ENCODE peak calls at places on chromosomes 16 and 17, in seven cellular contexts. W is pons; F is RPMI7951; J is CD4-positive, alpha-beta T cell; T is lower leg skin; R is left ventricle myocardium inferior; K is COR-L47. P is an unnamed sample.

GRCh38 chr17:38730526-38731379 is 612 bp downstream of the CISD3 start:
- DNase-seq in W (no peak), F (peak), J (no peak), T (peak), R (peak), K (peak), P (peak)

GRCh38 chr17:62653831-62654829 is 26.7 kb downstream of the MRC2 start:
- DNase-seq in W (no peak), F (peak), J (no peak), T (no peak), R (peak), K (no peak), P (peak)

GRCh38 chr16:11781773-11782172 is 15.3 kb downstream of the ZC3H7A start:
- DNase-seq in W (peak), F (peak), J (no peak), T (no peak), R (no peak), K (peak), P (no peak)

GRCh38 chr17:50208611-50209061 is 7.2 kb upstream of the COL1A1 start:
- DNase-seq in W (no peak), F (no peak), J (no peak), T (peak), R (no peak), K (no peak), P (no peak)

GRCh38 chr16:29926675-29927522 is 873 bp upstream of the KCTD13 start:
- DNase-seq in W (peak), F (peak), J (no peak), T (peak), R (no peak), K (no peak), P (peak)

GRCh38 chr17:66255112-66255511 is 25.9 kb upstream of the APOH start:
- DNase-seq in W (peak), F (peak), J (no peak), T (no peak), R (no peak), K (peak), P (peak)

GRCh38 chr16:79632289-79632688 is 31.8 kb upstream of the MAF start:
- DNase-seq in W (no peak), F (peak), J (no peak), T (peak), R (no peak), K (no peak), P (no peak)

GRCh38 chr17:40091691-40092397 is 8.5 kb downstream of the NR1D1 start:
- DNase-seq in W (no peak), F (no peak), J (no peak), T (no peak), R (no peak), K (no peak), P (no peak)

GRCh38 chr17:77400445-77400870 is 259.7 kb downstream of the SEC14L1 start:
- DNase-seq in W (no peak), F (no peak), J (peak), T (no peak), R (peak), K (peak), P (no peak)

GRCh38 chr16:15057755-15058417 is 2.0 kb upstream of the NTAN1 start:
- DNase-seq in W (no peak), F (no peak), J (no peak), T (no peak), R (no peak), K (no peak), P (no peak)

GRCh38 chr16:58464916-58465731 is 34.8 kb upstream of the NDRG4 start:
- DNase-seq in W (no peak), F (no peak), J (no peak), T (no peak), R (no peak), K (no peak), P (no peak)

P was measured in mucosa of gallbladder.